ENCODE peak calls at places on chromosome 21, in five cellular contexts. R is chondrocyte, X is stomach, D is RWPE1, K is neural progenitor cell. V is an unnamed sample.

GRCh38 chr21:44084496-44085241 is 22.5 kb upstream of the PWP2 start:
- DNase-seq in R (peak; percentile 52), D (no peak), X (peak; percentile 17), K (no peak), V (no peak)

GRCh38 chr21:37914211-37914900 is 1.9 kb downstream of the KCNJ6 start:
- DNase-seq in K (peak; percentile 85), X (no peak), R (no peak), D (peak; percentile 46), V (no peak)

GRCh38 chr21:25881524-25882376 is 147.0 kb downstream of the GABPA start:
- DNase-seq in D (peak; percentile 65), X (peak; percentile 75), R (no peak), K (peak; percentile 57), V (peak; percentile 15)

GRCh38 chr21:40176732-40177131 is 309.5 kb downstream of the PCP4 start:
- DNase-seq in K (peak; percentile 6), D (no peak), X (no peak), R (no peak), V (no peak)

GRCh38 chr21:25891596-25891995 is 156.8 kb downstream of the GABPA start:
- DNase-seq in K (no peak), D (no peak), X (no peak), R (no peak), V (no peak)

GRCh38 chr21:45048026-45048698 is 26.2 kb upstream of the ADARB1 start:
- DNase-seq in X (no peak), D (no peak), K (no peak), R (no peak), V (no peak)

GRCh38 chr21:41777934-41778815 is 11.3 kb upstream of the RIPK4 start:
- DNase-seq in R (no peak), K (peak; percentile 93), D (peak; percentile 67), X (peak; percentile 94), V (peak; percentile 69)

GRCh38 chr21:41390043-41390639 is 28.3 kb downstream of the MX2 start:
- DNase-seq in R (no peak), D (no peak), X (no peak), K (no peak), V (no peak)

DNA sequence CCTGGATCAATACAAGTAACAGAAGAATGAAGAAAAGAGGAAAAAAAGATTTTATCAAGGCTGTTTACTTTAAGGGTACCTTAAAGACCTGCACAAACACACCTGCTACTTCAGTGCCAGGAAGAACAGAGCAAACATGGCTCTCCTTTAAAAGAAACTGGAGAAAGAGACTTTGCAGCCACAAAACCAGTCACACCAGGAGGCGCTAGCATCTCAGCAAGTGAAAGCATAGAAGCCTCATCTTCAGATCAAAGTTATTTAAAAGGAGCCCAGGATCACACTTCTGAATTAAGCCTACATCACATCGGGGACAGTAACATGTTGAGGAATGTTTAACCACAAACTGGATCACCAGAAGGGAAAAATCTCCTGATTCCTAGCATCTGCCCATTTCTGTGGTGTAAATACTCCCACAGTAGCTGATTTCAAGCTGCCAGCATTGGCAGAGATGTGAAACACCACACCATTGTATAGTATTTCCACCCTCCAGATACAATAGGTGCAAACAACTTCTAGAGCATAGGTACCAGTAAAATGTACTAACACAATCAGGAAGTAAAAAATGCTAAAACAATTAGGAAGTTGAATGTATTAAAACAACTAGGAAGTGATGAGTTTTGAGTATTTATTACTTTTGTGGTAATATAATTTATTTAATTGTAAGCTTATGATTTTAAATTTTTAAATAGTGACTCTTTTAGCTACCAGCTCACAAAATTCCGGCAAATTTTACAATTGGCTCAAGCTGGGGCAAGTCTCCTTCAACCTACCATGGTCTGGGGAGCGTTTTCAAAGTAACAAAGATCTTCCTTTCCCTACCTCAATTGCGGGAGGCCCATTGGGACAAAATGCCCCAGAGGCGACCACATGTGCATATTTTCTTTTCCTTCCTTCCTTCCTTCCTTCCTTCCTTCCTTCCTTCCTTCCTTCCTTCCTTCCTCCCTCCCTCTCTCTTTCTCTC is 105.3 kb upstream of the CLDN14 start:
- DNase-seq in X (no peak), K (no peak), R (no peak), D (no peak), V (no peak)
- TF ChIP-seq CTCF in X (no peak), K (no peak), R (peak; percentile 21), D (no peak), V (no peak)

DNA sequence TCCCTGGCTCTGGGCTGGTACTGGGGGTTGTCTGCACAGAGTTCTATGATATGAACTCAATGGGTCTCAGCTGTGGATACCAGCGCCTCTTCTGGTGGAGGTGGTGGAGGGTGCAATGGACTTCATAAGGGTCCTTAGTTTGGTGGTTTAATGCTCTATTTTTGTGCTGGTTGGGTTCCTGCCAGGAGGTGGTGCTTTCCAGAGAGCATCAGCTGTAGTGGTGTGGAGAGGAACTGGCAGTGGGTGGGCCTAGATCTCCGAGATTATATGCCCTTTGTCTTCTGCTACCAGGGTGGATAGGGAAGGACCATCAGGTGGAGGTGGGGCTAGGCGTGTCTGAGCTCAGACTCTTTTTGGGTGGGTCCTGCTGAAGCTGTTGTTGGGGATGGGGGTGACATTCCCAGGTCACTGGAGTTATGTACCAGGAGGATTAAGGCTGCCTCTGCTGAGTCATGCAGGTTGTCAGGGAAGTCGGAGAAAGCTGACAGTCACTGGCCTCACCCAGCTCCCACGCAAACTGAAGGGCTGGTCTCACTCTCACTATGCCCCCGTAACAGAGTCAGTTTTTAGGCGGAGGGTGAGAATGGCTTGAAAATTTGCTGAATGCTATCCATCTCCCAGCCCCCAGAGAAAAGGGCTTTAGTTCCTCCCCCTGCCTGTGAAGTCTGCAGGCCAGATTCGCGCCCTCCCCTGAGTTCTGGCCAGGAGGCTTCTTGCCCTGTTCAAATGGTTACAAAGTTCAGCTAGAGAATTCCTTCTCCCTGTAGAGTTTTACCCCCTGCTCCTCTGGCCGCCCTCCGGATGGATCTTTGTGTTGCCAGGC is 902.9 kb downstream of the LTN1 start:
- DNase-seq in R (no peak), X (no peak), K (peak; percentile 3), D (no peak), V (no peak)
- TF ChIP-seq CTCF in R (no peak), X (no peak), K (no peak), D (no peak), V (no peak)

DNA sequence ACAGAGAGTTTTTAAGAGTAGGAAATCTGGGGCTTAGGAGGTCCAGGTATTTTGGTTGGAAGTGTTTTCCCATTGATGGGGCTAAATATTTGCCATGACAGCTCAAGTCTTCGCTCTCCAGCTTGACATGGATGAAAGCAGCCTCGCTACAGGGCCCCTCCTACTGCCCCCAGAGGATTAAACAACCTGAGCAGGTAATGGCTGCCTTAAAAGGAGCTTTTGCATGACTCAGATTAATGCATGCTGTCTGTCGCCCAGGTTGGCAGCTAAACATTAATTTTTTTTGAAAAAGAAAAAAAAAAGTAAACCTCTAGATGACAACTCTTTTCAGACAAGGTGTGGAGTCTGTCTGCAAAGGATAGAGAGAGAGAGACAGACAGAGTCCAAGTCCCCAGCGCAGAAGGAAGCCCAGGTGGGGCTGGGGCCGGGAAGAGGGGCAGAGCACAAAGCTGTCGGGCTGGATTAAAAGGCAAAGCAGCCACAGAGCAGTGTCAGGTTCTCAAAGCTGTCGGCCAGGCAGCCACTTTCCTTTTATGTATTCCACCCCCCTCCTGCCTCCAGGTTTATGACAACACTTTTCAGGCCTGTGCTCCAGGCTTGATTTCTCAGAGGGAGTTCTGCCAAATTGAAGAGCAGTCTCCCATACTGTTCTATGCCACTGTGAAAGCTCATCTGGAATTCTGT is 127.9 kb downstream of the CLIC6 start:
- DNase-seq in K (no peak), R (no peak), X (no peak), D (no peak), V (no peak)
- TF ChIP-seq CTCF in K (no peak), R (no peak), X (no peak), D (no peak), V (no peak)

GRCh38 chr21:32826317-32827167 is 55.0 kb upstream of the PAXBP1 start:
- DNase-seq in R (no peak), X (no peak), D (peak; percentile 35), K (peak; percentile 62), V (no peak)
- TF ChIP-seq CTCF in R (peak; percentile 76), X (peak; percentile 51), D (peak; percentile 30), K (peak; percentile 69), V (peak; percentile 67)

GRCh38 chr21:46285761-46286667 is at the start of gene YBEY:
- DNase-seq in D (peak; percentile 92), K (peak; percentile 96), X (peak; percentile 89), R (peak; percentile 99), V (peak; percentile 70)
- TF ChIP-seq CTCF in D (peak; percentile 35), K (peak; percentile 48), X (peak; percentile 29), R (peak; percentile 75), V (peak; percentile 38)

DNA sequence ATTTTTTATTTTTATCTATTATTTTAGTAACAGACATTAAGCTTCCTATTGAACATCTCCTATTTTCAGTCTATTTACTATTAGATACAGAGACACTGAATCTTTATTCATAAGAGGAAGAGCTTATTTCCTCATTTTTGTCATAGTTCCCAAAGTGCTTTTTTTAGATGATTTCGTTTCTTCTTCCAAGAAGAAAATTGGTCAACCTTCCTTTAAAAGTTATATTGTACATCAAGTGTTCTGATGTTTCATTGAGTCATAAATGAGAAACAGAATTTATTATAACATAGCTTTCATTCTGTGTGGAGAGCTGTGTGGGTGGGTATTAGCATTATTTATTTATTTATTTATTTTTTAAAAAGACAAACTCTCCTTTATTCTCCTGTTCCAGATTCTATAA is 50.6 kb upstream of the BACH1 start:
- DNase-seq in D (no peak), X (no peak), R (no peak), K (no peak), V (no peak)
- TF ChIP-seq CTCF in D (no peak), X (no peak), R (no peak), K (no peak), V (no peak)

GRCh38 chr21:16193758-16194606 is 464.2 kb downstream of the USP25 start:
- DNase-seq in R (no peak), X (peak; percentile 31), K (peak; percentile 81), D (peak; percentile 11), V (peak; percentile 47)
- TF ChIP-seq CTCF in R (peak; percentile 76), X (no peak), K (no peak), D (no peak), V (peak; percentile 34)

V was measured in AG09319.